ENCODE peak calls at places on chromosomes 3 and 15, in four cellular contexts. P, V, U and O are unnamed samples.

GRCh38 chr15:57421540-57421939 is 45.2 kb downstream of the CGNL1 start:
- DNase-seq in P (peak), V (no peak), U (no peak), O (no peak)

GRCh38 chr3:14374444-14374883 is 27.9 kb upstream of the SLC6A6 start:
- DNase-seq in P (no peak), V (peak), U (no peak), O (no peak)

GRCh38 chr3:18099611-18100010 is 325.5 kb downstream of the SATB1 start:
- DNase-seq in P (peak), V (no peak), U (no peak), O (peak)

GRCh38 chr15:75349851-75350588 is 3.2 kb downstream of the NEIL1 start:
- DNase-seq in P (no peak), V (no peak), U (no peak), O (no peak)

GRCh38 chr3:183357564-183358079 is 70.8 kb downstream of the MCF2L2 start:
- DNase-seq in P (no peak), V (no peak), U (no peak), O (no peak)

GRCh38 chr3:99929409-99930139 is 111.9 kb downstream of the CMSS1 start:
- DNase-seq in P (peak), V (peak), U (no peak), O (peak)

GRCh38 chr3:181554233-181554765 is 157.4 kb upstream of the SOX2 start:
- DNase-seq in P (no peak), V (no peak), U (no peak), O (no peak)

GRCh38 chr15:101532865-101533264 is 43.4 kb upstream of the PCSK6 start:
- DNase-seq in P (no peak), V (no peak), U (peak), O (no peak)

GRCh38 chr15:41620536-41621199 is 39.5 kb upstream of the MGA start:
- DNase-seq in P (no peak), V (no peak), U (no peak), O (no peak)

GRCh38 chr3:186342197-186342596 is 19.8 kb downstream of the DGKG start:
- DNase-seq in P (no peak), V (no peak), U (no peak), O (no peak)

GRCh38 chr15:90239371-90239770 is 5.4 kb downstream of the GDPGP1 start:
- DNase-seq in P (no peak), V (no peak), U (no peak), O (no peak)

GRCh38 chr15:99729920-99730319 is 3.3 kb downstream of the LYSMD4 start:
- DNase-seq in P (peak), V (peak), U (no peak), O (peak)

GRCh38 chr3:190340071-190340470 is 17.8 kb upstream of the CLDN1 start:
- DNase-seq in P (no peak), V (no peak), U (no peak), O (no peak)

GRCh38 chr3:23738946-23739345 is 66.8 kb upstream of the UBE2E1 start:
- DNase-seq in P (peak), V (no peak), U (no peak), O (peak)

GRCh38 chr3:73018298-73018697 is 21.7 kb downstream of the PPP4R2 start:
- DNase-seq in P (no peak), V (no peak), U (no peak), O (no peak)

GRCh38 chr3:153055779-153056178 is 106.2 kb upstream of the RAP2B start:
- DNase-seq in P (no peak), V (no peak), U (peak), O (no peak)

GRCh38 chr3:22296641-22297040 is 545.6 kb upstream of the ZNF385D start:
- DNase-seq in P (peak), V (no peak), U (no peak), O (peak)

GRCh38 chr3:12143949-12144504 is 14.7 kb downstream of the TIMP4 start:
- DNase-seq in P (peak), V (peak), U (no peak), O (peak)

GRCh38 chr15:52656412-52656811 is 22.8 kb downstream of the ATOSA start:
- DNase-seq in P (no peak), V (no peak), U (no peak), O (no peak)

GRCh38 chr3:19046440-19046839 is 101.9 kb upstream of the KCNH8 start:
- DNase-seq in P (no peak), V (no peak), U (no peak), O (peak)

GRCh38 chr3:101072299-101072698 is 79.1 kb upstream of the ABI3BP start:
- DNase-seq in P (no peak), V (no peak), U (no peak), O (peak)

GRCh38 chr15:49875392-49875791 is 243.6 kb downstream of the ATP8B4 start:
- DNase-seq in P (no peak), V (no peak), U (no peak), O (no peak)

GRCh38 chr3:126184465-126185000 is 4.1 kb upstream of the ALDH1L1 start:
- DNase-seq in P (no peak), V (no peak), U (peak), O (no peak)

GRCh38 chr3:189490337-189490736 is 140.9 kb upstream of the TP63 start:
- DNase-seq in P (no peak), V (no peak), U (no peak), O (no peak)

GRCh38 chr3:70851066-70851465 is 538.6 kb upstream of the MDFIC2 start:
- DNase-seq in P (no peak), V (no peak), U (no peak), O (peak)

GRCh38 chr3:98021821-98022220 is 13.3 kb downstream of the GABRR3 start:
- DNase-seq in P (peak), V (no peak), U (no peak), O (peak)

GRCh38 chr3:196159952-196160804 is 51.0 kb downstream of the ZDHHC19 start:
- DNase-seq in P (peak), V (no peak), U (no peak), O (peak)

GRCh38 chr15:30042556-30042955 is 40.2 kb upstream of the GOLGA8J start:
- DNase-seq in P (no peak), V (no peak), U (peak), O (no peak)

GRCh38 chr15:25862469-25863066 is 559 bp downstream of the ATP10A start:
- DNase-seq in P (peak), V (no peak), U (no peak), O (peak)

GRCh38 chr3:21893250-21893649 is 142.2 kb upstream of the ZNF385D start:
- DNase-seq in P (peak), V (no peak), U (no peak), O (peak)

GRCh38 chr3:71464613-71465012 is 118.9 kb downstream of the FOXP1 start:
- DNase-seq in P (no peak), V (no peak), U (peak), O (no peak)

GRCh38 chr15:67997996-67998395 is 56.1 kb upstream of the PIAS1 start:
- DNase-seq in P (peak), V (no peak), U (no peak), O (peak)

DNA sequence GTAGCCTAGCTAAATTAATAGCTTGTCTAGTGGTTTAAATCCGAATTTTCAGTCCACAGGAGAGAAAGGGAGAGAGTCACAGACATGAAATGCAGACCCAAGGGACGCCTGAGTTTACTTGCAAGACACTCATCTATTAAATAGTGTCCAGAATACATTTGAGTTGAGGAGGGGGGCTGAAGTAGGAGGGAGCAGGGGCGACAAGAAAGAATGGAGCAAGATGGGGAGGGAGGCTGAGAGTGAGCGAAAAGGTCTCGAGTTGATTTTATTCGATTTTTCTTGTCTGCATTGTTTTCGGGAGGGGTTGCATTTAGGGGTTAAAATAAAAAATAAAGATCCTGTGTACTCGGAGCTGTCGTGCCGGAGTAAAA is 4.2 kb upstream of the MECOM start:
- DNase-seq in P (no peak), V (no peak), U (no peak), O (no peak)
- H3K4me3 ChIP-seq in P (no peak), V (peak), U (peak), O (no peak)

DNA sequence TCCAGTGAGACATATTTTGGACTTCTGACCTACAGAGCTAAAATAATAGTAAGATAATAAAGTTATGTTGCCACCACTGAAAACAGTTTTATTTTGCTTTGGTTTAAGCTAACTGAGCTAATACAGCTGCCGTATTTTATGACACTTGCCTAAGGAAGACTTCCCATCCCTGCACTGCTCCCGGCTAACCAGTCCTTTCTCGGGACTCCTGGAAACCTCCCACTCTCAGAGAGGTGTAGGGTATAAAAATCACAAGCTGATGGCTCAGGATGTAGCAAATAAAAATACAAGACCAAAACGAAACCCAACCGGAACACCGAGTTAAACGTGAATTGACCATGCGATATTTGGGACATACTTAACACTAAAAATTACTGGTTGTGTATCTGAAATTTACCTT is 448 bp upstream of the KBTBD12 start:
- DNase-seq in P (peak), V (no peak), U (no peak), O (no peak)
- H3K4me3 ChIP-seq in P (peak), V (peak), U (peak), O (peak)

GRCh38 chr3:125051205-125051604 is 4.6 kb downstream of the HEG1 start:
- DNase-seq in P (no peak), V (no peak), U (no peak), O (no peak)
- H3K4me3 ChIP-seq in P (peak), V (peak), U (peak), O (no peak)

GRCh38 chr15:82572311-82572710 is 32.1 kb upstream of the RPS17 start:
- DNase-seq in P (peak), V (no peak), U (no peak), O (peak)
- H3K4me3 ChIP-seq in P (peak), V (peak), U (peak), O (no peak)

GRCh38 chr15:62748175-62748574 is 294.4 kb upstream of the TPM1 start:
- DNase-seq in P (no peak), V (no peak), U (no peak), O (no peak)

GRCh38 chr15:62745621-62746180 is 296.8 kb upstream of the TPM1 start:
- DNase-seq in P (no peak), V (no peak), U (no peak), O (no peak)

GRCh38 chr15:62750471-62750870 is 292.1 kb upstream of the TPM1 start:
- DNase-seq in P (no peak), V (no peak), U (no peak), O (no peak)

GRCh38 chr15:62749445-62749844 is 293.1 kb upstream of the TPM1 start:
- DNase-seq in P (no peak), V (no peak), U (no peak), O (no peak)

GRCh38 chr15:62749036-62749435 is 293.5 kb upstream of the TPM1 start:
- DNase-seq in P (no peak), V (no peak), U (no peak), O (no peak)
- H3K4me3 ChIP-seq in P (no peak), V (no peak), U (no peak), O (no peak)

DNA sequence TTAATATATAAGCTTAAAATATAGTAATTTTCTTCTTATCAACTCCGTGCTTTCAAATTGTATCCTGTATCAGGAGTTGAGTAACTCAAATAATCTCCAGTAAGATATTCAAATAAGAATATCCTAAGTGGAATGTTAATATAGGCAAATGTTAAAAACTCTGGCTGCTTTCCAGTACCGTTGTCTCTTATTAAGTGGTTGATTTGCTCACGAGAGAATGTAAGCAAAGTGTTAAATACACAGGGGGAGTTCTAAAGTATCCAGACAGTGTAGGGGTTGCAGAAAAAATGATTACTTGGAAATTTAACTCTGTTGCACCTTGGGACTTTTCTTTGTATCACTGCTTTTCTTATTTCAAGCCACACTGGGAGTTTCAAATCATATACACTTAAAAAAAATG is 478.9 kb upstream of the TBL1XR1 start:
- DNase-seq in P (no peak), V (no peak), U (no peak), O (no peak)
- H3K4me3 ChIP-seq in P (no peak), V (no peak), U (no peak), O (no peak)

DNA sequence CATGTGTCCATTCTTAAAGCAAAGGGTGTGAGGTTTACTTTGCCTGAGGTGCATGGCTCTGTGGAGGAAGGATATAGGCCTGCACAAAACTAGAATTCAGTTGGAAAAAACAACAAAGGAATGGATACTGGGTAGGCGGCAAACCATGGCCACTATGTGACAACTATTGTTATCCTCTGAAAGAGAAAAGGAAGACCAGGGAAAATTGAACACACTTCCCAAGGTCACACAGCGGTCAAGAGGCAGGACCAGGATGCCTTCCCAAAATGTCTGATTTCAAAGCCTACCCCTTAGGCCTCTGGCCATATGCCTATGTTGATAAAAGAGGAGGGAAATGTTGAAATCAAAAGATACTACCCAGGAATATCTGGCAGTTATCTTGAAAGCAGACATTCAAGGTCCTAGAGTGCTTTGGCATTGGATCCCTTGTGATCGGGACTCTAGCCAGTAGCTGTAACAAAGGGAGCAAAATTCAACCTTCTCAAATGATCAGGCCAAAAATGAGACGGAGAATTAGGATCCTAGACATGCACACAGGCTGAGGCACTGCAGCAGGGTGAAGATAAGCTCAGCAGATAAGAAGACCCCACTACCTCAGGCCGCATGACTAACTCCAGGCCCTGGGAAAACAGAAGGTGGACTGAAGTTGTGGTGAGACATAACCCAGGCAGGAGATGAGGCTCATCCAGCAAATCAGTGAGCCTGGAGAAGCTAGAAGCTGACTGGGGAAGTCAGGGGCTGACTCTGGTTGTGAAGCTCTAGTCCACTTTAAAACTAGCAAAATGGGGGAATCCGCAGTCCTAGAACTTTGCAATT is 292.2 kb downstream of the NEK10 start:
- DNase-seq in P (no peak), V (no peak), U (no peak), O (no peak)
- H3K4me3 ChIP-seq in P (no peak), V (no peak), U (no peak), O (no peak)